ENCODE peak calls at places on chromosomes 13 and 19, in four cellular contexts. F is lower leg skin, N is NCI-H345, T is ACHN. D is an unnamed sample.

GRCh38 chr19:46784262-46785053 is 3.9 kb downstream of the SLC1A5 start:
- DNase-seq in F (peak; percentile 71), N (peak; percentile 38), T (peak; percentile 90), D (peak; percentile 73)

GRCh38 chr19:41951686-41952172 is 7.4 kb downstream of the RABAC1 start:
- DNase-seq in F (peak; percentile 52), N (peak; percentile 74), T (peak; percentile 64), D (peak; percentile 84)

GRCh38 chr13:113854238-113855011 is 9.5 kb downstream of the GAS6 start:
- DNase-seq in F (no peak), N (peak; percentile 37), T (no peak), D (peak; percentile 82)

GRCh38 chr13:81582381-81582780 is 1241.5 kb upstream of the SPRY2 start:
- DNase-seq in F (no peak), N (no peak), T (no peak), D (no peak)

GRCh38 chr13:25803626-25804025 is 248.2 kb downstream of the SHISA2 start:
- DNase-seq in F (no peak), N (peak; percentile 13), T (no peak), D (no peak)

GRCh38 chr19:38400361-38400760 is 2.5 kb upstream of the FAM98C start:
- DNase-seq in F (no peak), N (no peak), T (no peak), D (no peak)

GRCh38 chr19:41691268-41691970 is 3.3 kb upstream of the CEACAM7 start:
- DNase-seq in F (no peak), N (peak; percentile 21), T (no peak), D (no peak)

GRCh38 chr13:98775844-98776598 is 23.5 kb upstream of the SLC15A1 start:
- DNase-seq in F (no peak), N (no peak), T (peak; percentile 78), D (no peak)

GRCh38 chr13:51303882-51304281 is 35.6 kb upstream of the SERPINE3 start:
- DNase-seq in F (no peak), N (no peak), T (no peak), D (no peak)

GRCh38 chr13:75530536-75530935 is 7.1 kb downstream of the COMMD6 start:
- DNase-seq in F (no peak), N (no peak), T (no peak), D (no peak)

GRCh38 chr13:36536546-36536945 is 104.3 kb downstream of the CCNA1 start:
- DNase-seq in F (no peak), N (peak; percentile 48), T (no peak), D (no peak)

GRCh38 chr13:21837841-21838551 is 167.1 kb downstream of the FGF9 start:
- DNase-seq in F (peak; percentile 32), N (peak; percentile 4), T (no peak), D (no peak)

GRCh38 chr13:25406377-25406776 is 34.6 kb downstream of the ATP8A2 start:
- DNase-seq in F (no peak), N (no peak), T (peak; percentile 27), D (no peak)

GRCh38 chr13:76542176-76542575 is 344.0 kb downstream of the KCTD12 start:
- DNase-seq in F (no peak), N (no peak), T (no peak), D (no peak)

GRCh38 chr19:46722004-46722380 is 5.1 kb upstream of the PRKD2 start:
- DNase-seq in F (no peak), N (no peak), T (no peak), D (no peak)

GRCh38 chr19:17078038-17078919 is 2.7 kb downstream of the MYO9B start:
- DNase-seq in F (no peak), N (no peak), T (no peak), D (no peak)

GRCh38 chr19:13634658-13635057 is 128.4 kb upstream of the CACNA1A start:
- DNase-seq in F (no peak), N (no peak), T (no peak), D (no peak)

GRCh38 chr19:29694166-29694565 is 20.9 kb downstream of the C19orf12 start:
- DNase-seq in F (no peak), N (no peak), T (no peak), D (no peak)

GRCh38 chr19:4983346-4984105 is 14.6 kb downstream of the KDM4B start:
- DNase-seq in F (no peak), N (no peak), T (no peak), D (no peak)

GRCh38 chr19:6887326-6887725 is at the start of gene ADGRE1:
- DNase-seq in F (no peak), N (no peak), T (no peak), D (no peak)

GRCh38 chr13:73803997-73804396 is 330.2 kb downstream of the KLF12 start:
- DNase-seq in F (no peak), N (no peak), T (no peak), D (no peak)

GRCh38 chr13:44498969-44499368 is 77.2 kb downstream of the TSC22D1 start:
- DNase-seq in F (no peak), N (no peak), T (no peak), D (no peak)

GRCh38 chr19:13990085-13990484 is 16.0 kb downstream of the RFX1 start:
- DNase-seq in F (no peak), N (no peak), T (no peak), D (no peak)

GRCh38 chr19:38877781-38878574 is at the start of gene RINL:
- DNase-seq in F (no peak), N (peak; percentile 82), T (no peak), D (no peak)

GRCh38 chr19:3369337-3370213 is 3.2 kb downstream of the NFIC start:
- DNase-seq in F (no peak), N (no peak), T (peak; percentile 55), D (peak; percentile 73)

D was measured in tibial artery.